ENCODE peak calls at places on chromosomes 13 and 19, in ten cellular contexts. One of them, this sample, is unnamed.

GRCh38 chr19:51166846-51167490 is 24.9 kb downstream of the SIGLEC7 start:
- DNase-seq in pancreas: no peak
- DNase-seq in cardiac fibroblast: no peak
- DNase-seq in astrocyte of the spinal cord: no peak
- DNase-seq in lower leg skin: peak
- DNase-seq in ovary: no peak
- DNase-seq in lower lobe of right lung: peak
- DNase-seq in body of pancreas: no peak
- DNase-seq in IMR-90: no peak
- DNase-seq in upper lobe of left lung: no peak
- DNase-seq in this sample: no peak

GRCh38 chr13:39571502-39572092 is 31.4 kb downstream of the LHFPL6 start:
- DNase-seq in astrocyte of the spinal cord: no peak
- DNase-seq in body of pancreas: no peak
- DNase-seq in lower lobe of right lung: no peak
- DNase-seq in cardiac fibroblast: no peak
- DNase-seq in IMR-90: no peak
- DNase-seq in pancreas: no peak
- DNase-seq in upper lobe of left lung: peak
- DNase-seq in lower leg skin: no peak
- DNase-seq in ovary: no peak
- DNase-seq in this sample: no peak

GRCh38 chr19:47765522-47766358 is 12.8 kb upstream of the SELENOW start:
- DNase-seq in ovary: peak
- DNase-seq in astrocyte of the spinal cord: no peak
- DNase-seq in upper lobe of left lung: peak
- DNase-seq in lower lobe of right lung: peak
- DNase-seq in cardiac fibroblast: peak
- DNase-seq in body of pancreas: peak
- DNase-seq in pancreas: peak
- DNase-seq in lower leg skin: no peak
- DNase-seq in IMR-90: peak
- DNase-seq in this sample: peak

GRCh38 chr13:95403349-95404140 is 102.3 kb upstream of the ABCC4 start:
- DNase-seq in astrocyte of the spinal cord: peak
- DNase-seq in cardiac fibroblast: no peak
- DNase-seq in IMR-90: no peak
- DNase-seq in pancreas: no peak
- DNase-seq in body of pancreas: no peak
- DNase-seq in lower lobe of right lung: no peak
- DNase-seq in lower leg skin: no peak
- DNase-seq in upper lobe of left lung: no peak
- DNase-seq in ovary: peak
- DNase-seq in this sample: no peak

GRCh38 chr13:31824705-31825512 is 85.6 kb downstream of the RXFP2 start:
- DNase-seq in lower leg skin: no peak
- DNase-seq in upper lobe of left lung: no peak
- DNase-seq in lower lobe of right lung: no peak
- DNase-seq in pancreas: no peak
- DNase-seq in IMR-90: peak
- DNase-seq in ovary: no peak
- DNase-seq in body of pancreas: no peak
- DNase-seq in astrocyte of the spinal cord: peak
- DNase-seq in cardiac fibroblast: peak
- DNase-seq in this sample: peak

GRCh38 chr13:39599842-39600241 is 3.2 kb downstream of the LHFPL6 start:
- DNase-seq in astrocyte of the spinal cord: peak
- DNase-seq in lower leg skin: no peak
- DNase-seq in IMR-90: peak
- DNase-seq in upper lobe of left lung: no peak
- DNase-seq in pancreas: no peak
- DNase-seq in cardiac fibroblast: peak
- DNase-seq in ovary: no peak
- DNase-seq in body of pancreas: no peak
- DNase-seq in lower lobe of right lung: no peak
- DNase-seq in this sample: peak

GRCh38 chr19:48368942-48369341 is 4.8 kb downstream of the SYNGR4 start:
- DNase-seq in IMR-90: no peak
- DNase-seq in pancreas: no peak
- DNase-seq in cardiac fibroblast: no peak
- DNase-seq in lower lobe of right lung: no peak
- DNase-seq in ovary: no peak
- DNase-seq in lower leg skin: no peak
- DNase-seq in body of pancreas: no peak
- DNase-seq in astrocyte of the spinal cord: no peak
- DNase-seq in upper lobe of left lung: no peak
- DNase-seq in this sample: no peak

GRCh38 chr19:10292789-10293636 is 3.3 kb downstream of the ICAM5 start:
- DNase-seq in body of pancreas: no peak
- DNase-seq in astrocyte of the spinal cord: no peak
- DNase-seq in lower leg skin: no peak
- DNase-seq in cardiac fibroblast: no peak
- DNase-seq in pancreas: no peak
- DNase-seq in upper lobe of left lung: peak
- DNase-seq in IMR-90: no peak
- DNase-seq in ovary: peak
- DNase-seq in lower lobe of right lung: no peak
- DNase-seq in this sample: peak

GRCh38 chr19:29702958-29703320 is 12.1 kb downstream of the C19orf12 start:
- DNase-seq in upper lobe of left lung: no peak
- DNase-seq in IMR-90: no peak
- DNase-seq in body of pancreas: no peak
- DNase-seq in ovary: no peak
- DNase-seq in lower lobe of right lung: no peak
- DNase-seq in lower leg skin: no peak
- DNase-seq in cardiac fibroblast: no peak
- DNase-seq in pancreas: no peak
- DNase-seq in astrocyte of the spinal cord: no peak
- DNase-seq in this sample: no peak

GRCh38 chr13:26168276-26168814 is 53.8 kb downstream of the RNF6 start:
- DNase-seq in lower leg skin: no peak
- DNase-seq in ovary: no peak
- DNase-seq in pancreas: no peak
- DNase-seq in lower lobe of right lung: no peak
- DNase-seq in cardiac fibroblast: peak
- DNase-seq in upper lobe of left lung: no peak
- DNase-seq in IMR-90: peak
- DNase-seq in astrocyte of the spinal cord: no peak
- DNase-seq in body of pancreas: no peak
- DNase-seq in this sample: peak

GRCh38 chr13:107678075-107678689 is 537.2 kb downstream of the LIG4 start:
- DNase-seq in ovary: no peak
- DNase-seq in lower leg skin: no peak
- DNase-seq in IMR-90: peak
- DNase-seq in astrocyte of the spinal cord: no peak
- DNase-seq in pancreas: no peak
- DNase-seq in lower lobe of right lung: no peak
- DNase-seq in upper lobe of left lung: no peak
- DNase-seq in cardiac fibroblast: peak
- DNase-seq in body of pancreas: no peak
- DNase-seq in this sample: peak

GRCh38 chr19:4456843-4457653 is 546 bp downstream of the UBXN6 start:
- DNase-seq in upper lobe of left lung: no peak
- DNase-seq in lower leg skin: no peak
- DNase-seq in cardiac fibroblast: peak
- DNase-seq in astrocyte of the spinal cord: peak
- DNase-seq in lower lobe of right lung: peak
- DNase-seq in IMR-90: peak
- DNase-seq in pancreas: no peak
- DNase-seq in body of pancreas: no peak
- DNase-seq in ovary: no peak
- DNase-seq in this sample: peak

GRCh38 chr19:41457241-41457640 is 14.3 kb downstream of the ERICH4 start:
- DNase-seq in lower lobe of right lung: no peak
- DNase-seq in IMR-90: no peak
- DNase-seq in cardiac fibroblast: no peak
- DNase-seq in astrocyte of the spinal cord: no peak
- DNase-seq in upper lobe of left lung: no peak
- DNase-seq in ovary: no peak
- DNase-seq in pancreas: no peak
- DNase-seq in body of pancreas: no peak
- DNase-seq in lower leg skin: no peak
- DNase-seq in this sample: no peak

GRCh38 chr19:49196527-49197240 is 39.1 kb downstream of the TRPM4 start:
- DNase-seq in cardiac fibroblast: no peak
- DNase-seq in astrocyte of the spinal cord: no peak
- DNase-seq in pancreas: peak
- DNase-seq in upper lobe of left lung: peak
- DNase-seq in lower leg skin: no peak
- DNase-seq in body of pancreas: no peak
- DNase-seq in ovary: peak
- DNase-seq in lower lobe of right lung: peak
- DNase-seq in IMR-90: no peak
- DNase-seq in this sample: no peak

GRCh38 chr13:112658807-112659206 is 31.0 kb upstream of the ATP11A start:
- DNase-seq in body of pancreas: no peak
- DNase-seq in pancreas: no peak
- DNase-seq in cardiac fibroblast: no peak
- DNase-seq in IMR-90: peak
- DNase-seq in astrocyte of the spinal cord: no peak
- DNase-seq in upper lobe of left lung: no peak
- DNase-seq in lower lobe of right lung: no peak
- DNase-seq in lower leg skin: no peak
- DNase-seq in ovary: no peak
- DNase-seq in this sample: peak

GRCh38 chr19:46303702-46304397 is 7.0 kb downstream of the HIF3A start:
- DNase-seq in pancreas: peak
- DNase-seq in IMR-90: no peak
- DNase-seq in upper lobe of left lung: peak
- DNase-seq in lower lobe of right lung: peak
- DNase-seq in cardiac fibroblast: peak
- DNase-seq in lower leg skin: peak
- DNase-seq in astrocyte of the spinal cord: peak
- DNase-seq in body of pancreas: peak
- DNase-seq in ovary: peak
- DNase-seq in this sample: peak

GRCh38 chr13:112764864-112765561 is 75.2 kb downstream of the ATP11A start:
- DNase-seq in lower leg skin: no peak
- DNase-seq in astrocyte of the spinal cord: no peak
- DNase-seq in ovary: no peak
- DNase-seq in pancreas: no peak
- DNase-seq in IMR-90: no peak
- DNase-seq in cardiac fibroblast: no peak
- DNase-seq in upper lobe of left lung: peak
- DNase-seq in body of pancreas: no peak
- DNase-seq in lower lobe of right lung: peak
- DNase-seq in this sample: no peak

GRCh38 chr13:49908637-49909036 is 27.5 kb downstream of the SPRYD7 start:
- DNase-seq in lower leg skin: no peak
- DNase-seq in pancreas: no peak
- DNase-seq in lower lobe of right lung: no peak
- DNase-seq in IMR-90: no peak
- DNase-seq in body of pancreas: no peak
- DNase-seq in astrocyte of the spinal cord: no peak
- DNase-seq in ovary: no peak
- DNase-seq in upper lobe of left lung: no peak
- DNase-seq in cardiac fibroblast: no peak
- DNase-seq in this sample: no peak

DNA sequence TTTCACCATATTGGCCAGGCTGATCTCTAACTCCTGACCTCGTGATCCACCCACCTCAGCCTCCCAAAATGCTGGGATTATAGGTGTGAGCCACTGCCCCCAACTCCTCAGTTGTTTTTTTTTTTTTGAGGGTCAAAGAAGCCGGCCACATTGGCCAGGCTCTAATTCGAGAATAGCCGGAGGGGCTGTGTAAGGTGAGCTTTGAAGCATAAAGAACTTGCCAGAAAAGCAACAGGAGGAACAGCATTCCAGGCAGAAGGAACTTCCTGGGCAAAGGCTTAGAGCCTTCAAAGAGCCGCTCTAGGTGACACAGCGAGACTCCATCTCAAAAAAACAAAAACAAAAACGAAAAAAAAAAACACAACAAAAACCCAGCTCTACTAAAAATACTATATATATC is 1.2 kb upstream of the BABAM1 start:
- DNase-seq in lower leg skin: no peak
- DNase-seq in lower lobe of right lung: no peak
- DNase-seq in pancreas: no peak
- DNase-seq in IMR-90: no peak
- DNase-seq in astrocyte of the spinal cord: no peak
- DNase-seq in ovary: no peak
- DNase-seq in body of pancreas: no peak
- DNase-seq in upper lobe of left lung: no peak
- DNase-seq in cardiac fibroblast: no peak
- DNase-seq in this sample: no peak
- H3K4me3 ChIP-seq in lower leg skin: no peak
- H3K4me3 ChIP-seq in lower lobe of right lung: no peak
- H3K4me3 ChIP-seq in pancreas: no peak
- H3K4me3 ChIP-seq in IMR-90: no peak
- H3K4me3 ChIP-seq in astrocyte of the spinal cord: no peak
- H3K4me3 ChIP-seq in ovary: no peak
- H3K4me3 ChIP-seq in body of pancreas: no peak
- H3K4me3 ChIP-seq in upper lobe of left lung: no peak
- H3K4me3 ChIP-seq in cardiac fibroblast: no peak
- H3K4me3 ChIP-seq in this sample: no peak

GRCh38 chr19:52690395-52691214 is 44.2 kb downstream of the ZNF611 start:
- DNase-seq in ovary: peak
- DNase-seq in lower leg skin: peak
- DNase-seq in lower lobe of right lung: peak
- DNase-seq in astrocyte of the spinal cord: peak
- DNase-seq in body of pancreas: peak
- DNase-seq in IMR-90: peak
- DNase-seq in pancreas: peak
- DNase-seq in upper lobe of left lung: peak
- DNase-seq in cardiac fibroblast: peak
- DNase-seq in this sample: peak
- TF ChIP-seq CTCF in ovary: peak
- TF ChIP-seq CTCF in lower leg skin: no peak
- TF ChIP-seq CTCF in lower lobe of right lung: peak
- TF ChIP-seq CTCF in astrocyte of the spinal cord: no peak
- TF ChIP-seq CTCF in body of pancreas: peak
- TF ChIP-seq CTCF in IMR-90: no peak
- TF ChIP-seq CTCF in pancreas: no peak
- TF ChIP-seq CTCF in upper lobe of left lung: peak
- TF ChIP-seq CTCF in cardiac fibroblast: peak
- TF ChIP-seq CTCF in this sample: peak

DNA sequence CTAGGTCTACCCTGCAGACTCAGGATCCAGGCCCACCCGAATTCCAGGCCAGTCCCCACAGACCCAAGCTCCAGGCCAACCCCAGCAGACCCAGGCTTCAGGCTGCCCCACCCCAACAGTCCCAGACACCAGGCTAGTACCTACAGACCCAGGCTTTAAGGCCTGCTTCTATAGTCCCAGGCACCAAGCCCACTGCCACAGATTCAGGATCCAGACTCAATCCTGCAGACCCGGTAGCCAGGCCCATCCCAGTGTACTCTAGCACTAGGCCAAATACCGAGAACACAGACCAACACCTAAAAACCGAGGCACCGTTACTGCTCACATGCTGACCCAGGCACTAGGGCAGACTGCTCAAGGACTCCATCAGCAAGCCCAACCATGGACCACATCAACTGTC is 862.3 kb downstream of the UQCRFS1 start:
- DNase-seq in lower lobe of right lung: no peak
- DNase-seq in cardiac fibroblast: no peak
- DNase-seq in pancreas: no peak
- DNase-seq in astrocyte of the spinal cord: no peak
- DNase-seq in ovary: no peak
- DNase-seq in body of pancreas: no peak
- DNase-seq in IMR-90: no peak
- DNase-seq in upper lobe of left lung: no peak
- DNase-seq in lower leg skin: no peak
- DNase-seq in this sample: no peak
- H3K4me3 ChIP-seq in lower lobe of right lung: no peak
- H3K4me3 ChIP-seq in cardiac fibroblast: no peak
- H3K4me3 ChIP-seq in pancreas: no peak
- H3K4me3 ChIP-seq in astrocyte of the spinal cord: no peak
- H3K4me3 ChIP-seq in ovary: no peak
- H3K4me3 ChIP-seq in body of pancreas: no peak
- H3K4me3 ChIP-seq in IMR-90: no peak
- H3K4me3 ChIP-seq in upper lobe of left lung: no peak
- H3K4me3 ChIP-seq in lower leg skin: no peak
- H3K4me3 ChIP-seq in this sample: no peak

GRCh38 chr19:58229255-58229639 is 533 bp downstream of the ZNF544 start:
- DNase-seq in pancreas: no peak
- DNase-seq in lower leg skin: no peak
- DNase-seq in astrocyte of the spinal cord: peak
- DNase-seq in cardiac fibroblast: peak
- DNase-seq in ovary: no peak
- DNase-seq in IMR-90: peak
- DNase-seq in upper lobe of left lung: peak
- DNase-seq in body of pancreas: no peak
- DNase-seq in lower lobe of right lung: no peak
- DNase-seq in this sample: peak
- TF ChIP-seq CTCF in pancreas: no peak
- TF ChIP-seq CTCF in lower leg skin: no peak
- TF ChIP-seq CTCF in astrocyte of the spinal cord: peak
- TF ChIP-seq CTCF in cardiac fibroblast: peak
- TF ChIP-seq CTCF in ovary: no peak
- TF ChIP-seq CTCF in IMR-90: peak
- TF ChIP-seq CTCF in upper lobe of left lung: no peak
- TF ChIP-seq CTCF in body of pancreas: no peak
- TF ChIP-seq CTCF in lower lobe of right lung: no peak
- TF ChIP-seq CTCF in this sample: peak